ENCODE peak calls at places on chromosomes 12 and 14, in four cellular contexts. E, T, F and R are unnamed samples. For H3K4me1 and H3K27me3, the result is how much of the 10 kb centered on the place peaks cover.

GRCh38 chr14:89000007-89000942 is 175.8 kb downstream of the TTC8 start:
- DNase-seq in F (no peak), T (peak), E (peak), R (peak)

GRCh38 chr12:8951744-8952143 is 2.3 kb upstream of the M6PR start:
- DNase-seq in E (no peak), T (no peak), F (no peak), R (no peak)

GRCh38 chr12:50764861-50765324 is 992 bp downstream of the ATF1 start:
- DNase-seq in E (no peak), T (peak), F (no peak), R (peak)

GRCh38 chr12:50062733-50063452 is 5.5 kb downstream of the ASIC1 start:
- DNase-seq in F (no peak), T (peak), E (no peak), R (no peak)

GRCh38 chr14:58362798-58363412 is 32.8 kb upstream of the TOMM20L start:
- DNase-seq in F (no peak), T (peak), E (no peak), R (peak)

GRCh38 chr14:41859336-41859735 is 252.7 kb downstream of the LRFN5 start:
- DNase-seq in F (no peak), T (peak), E (no peak), R (no peak)

GRCh38 chr14:36852853-36853634 is 191.4 kb downstream of the PAX9 start:
- DNase-seq in F (no peak), E (no peak), T (no peak), R (no peak)

GRCh38 chr14:44149597-44149996 is 357.5 kb downstream of the FSCB start:
- DNase-seq in T (no peak), E (peak), F (peak), R (peak)

GRCh38 chr14:20494935-20495766 is 10.2 kb upstream of the RNASE10 start:
- DNase-seq in T (peak), F (no peak), E (peak), R (peak)

GRCh38 chr12:113464852-113465719 is 6.6 kb downstream of the LHX5 start:
- DNase-seq in T (no peak), E (peak), F (peak), R (no peak)

GRCh38 chr12:123990512-123990911 is 17.5 kb downstream of the ZNF664 start:
- DNase-seq in E (no peak), T (peak), F (no peak), R (peak)

GRCh38 chr12:109715310-109716091 is 1.9 kb downstream of the FAM222A start:
- DNase-seq in T (no peak), E (no peak), F (peak), R (no peak)

GRCh38 chr14:79369359-79370332 is 841.7 kb downstream of the DIO2 start:
- DNase-seq in T (peak), F (no peak), E (no peak), R (no peak)

GRCh38 chr12:67927815-67928214 is 61.4 kb upstream of the IFNG-AS1 start:
- DNase-seq in F (no peak), T (no peak), E (no peak), R (no peak)

GRCh38 chr14:26427059-26427458 is 170.8 kb downstream of the NOVA1 start:
- DNase-seq in T (no peak), E (no peak), F (no peak), R (peak)

DNA sequence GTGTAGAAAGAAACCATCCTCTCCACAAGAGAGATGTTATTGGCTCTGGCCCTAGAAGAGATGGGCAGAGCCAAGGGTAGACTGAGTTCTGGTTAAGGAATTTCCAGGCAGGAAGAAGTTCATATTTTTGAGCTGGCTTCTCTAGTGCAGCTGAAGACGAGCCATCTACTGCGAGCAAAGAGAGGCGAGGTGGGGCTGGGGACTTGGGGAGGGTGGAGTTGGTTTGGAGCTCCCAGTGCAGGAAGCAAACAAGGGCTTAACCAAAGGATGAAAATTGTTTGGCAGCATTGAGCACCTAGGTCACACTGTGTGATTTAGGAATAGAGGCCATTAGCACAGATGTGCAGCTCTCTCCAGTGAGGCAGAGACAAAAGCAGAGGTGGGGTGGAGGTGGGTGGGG is 239.5 kb downstream of the ZFP36L1 start:
- DNase-seq in F (peak), E (peak), T (no peak), R (no peak)
- H3K4me1 ChIP-seq in F (under half), E (under half), T (under half), R (under half)

DNA sequence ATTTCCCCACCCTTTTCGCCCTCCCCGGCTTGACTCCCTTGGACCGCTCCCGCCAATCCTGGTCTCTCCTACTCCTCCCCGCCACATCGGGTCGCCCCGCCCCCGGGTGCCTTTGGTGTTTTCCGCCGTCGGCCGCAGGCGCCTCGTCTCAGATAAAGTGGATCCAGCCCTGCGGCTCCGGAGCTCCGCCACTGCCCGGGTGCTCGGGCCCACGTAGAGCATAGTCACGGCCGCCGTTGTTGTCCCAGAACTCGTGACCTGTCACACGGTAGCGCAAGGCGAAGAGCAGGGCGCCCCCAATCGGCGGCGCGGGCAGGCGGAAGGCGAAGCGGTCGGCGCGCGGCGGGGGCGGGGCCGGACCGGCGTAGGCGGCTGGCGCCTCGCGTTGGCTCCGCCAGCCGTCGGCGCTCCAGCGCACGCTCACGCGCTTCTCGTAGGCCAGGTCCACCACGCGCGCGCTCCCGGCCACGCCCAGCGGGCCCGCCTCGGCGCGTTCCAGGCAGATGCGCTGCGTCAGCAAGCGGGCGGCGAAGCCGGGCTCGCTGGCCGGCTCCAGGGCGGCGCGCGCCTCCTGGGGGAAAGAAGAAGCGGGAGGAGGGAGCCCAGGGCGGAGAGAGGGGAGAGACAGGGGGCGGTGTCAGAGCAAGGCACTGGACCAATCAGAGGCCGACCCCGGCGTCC is 1.2 kb downstream of the PPP1R3E start:
- DNase-seq in T (peak), F (peak), E (peak), R (peak)
- H2BK15ac ChIP-seq in T (no peak), F (no peak), E (no peak), R (no peak)

GRCh38 chr12:47991106-47991550 is 13.1 kb downstream of the COL2A1 start:
- DNase-seq in E (no peak), T (no peak), F (no peak), R (no peak)

GRCh38 chr12:47991592-47991991 is 12.7 kb downstream of the COL2A1 start:
- DNase-seq in T (no peak), E (no peak), F (no peak), R (no peak)

GRCh38 chr12:47992776-47993175 is 11.5 kb downstream of the COL2A1 start:
- DNase-seq in F (no peak), T (no peak), E (no peak), R (no peak)

GRCh38 chr12:47995976-47996375 is 8.3 kb downstream of the COL2A1 start:
- DNase-seq in F (no peak), T (peak), E (no peak), R (no peak)

GRCh38 chr12:47993491-47993890 is 10.8 kb downstream of the COL2A1 start:
- DNase-seq in F (no peak), T (no peak), E (no peak), R (no peak)
- H3K27me3 ChIP-seq in F (under half), T (half or more), E (under half), R (under half)

DNA sequence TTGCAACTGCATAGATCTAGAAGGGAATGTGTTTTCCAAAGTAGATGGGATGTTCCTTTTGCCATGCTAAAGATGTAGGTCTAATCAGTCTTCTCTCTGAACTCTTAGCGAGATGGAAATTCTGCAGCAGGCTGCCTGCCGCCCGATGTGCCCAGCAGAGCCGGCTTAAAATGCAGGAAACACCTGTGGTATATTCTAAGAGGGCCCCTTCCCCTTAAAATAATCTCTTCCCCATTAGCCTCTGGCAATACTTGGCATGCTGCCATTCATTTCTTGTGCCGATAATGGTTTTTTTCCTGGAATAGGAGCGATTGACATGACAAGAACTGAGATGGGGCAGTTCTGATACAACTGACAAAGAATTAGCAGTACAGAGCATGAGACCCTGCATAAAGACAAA is 29.9 kb upstream of the NTF3 start:
- DNase-seq in T (no peak), F (no peak), E (no peak), R (no peak)
- H3K4me1 ChIP-seq in T (under half), F (under half), E (under half), R (under half)

DNA sequence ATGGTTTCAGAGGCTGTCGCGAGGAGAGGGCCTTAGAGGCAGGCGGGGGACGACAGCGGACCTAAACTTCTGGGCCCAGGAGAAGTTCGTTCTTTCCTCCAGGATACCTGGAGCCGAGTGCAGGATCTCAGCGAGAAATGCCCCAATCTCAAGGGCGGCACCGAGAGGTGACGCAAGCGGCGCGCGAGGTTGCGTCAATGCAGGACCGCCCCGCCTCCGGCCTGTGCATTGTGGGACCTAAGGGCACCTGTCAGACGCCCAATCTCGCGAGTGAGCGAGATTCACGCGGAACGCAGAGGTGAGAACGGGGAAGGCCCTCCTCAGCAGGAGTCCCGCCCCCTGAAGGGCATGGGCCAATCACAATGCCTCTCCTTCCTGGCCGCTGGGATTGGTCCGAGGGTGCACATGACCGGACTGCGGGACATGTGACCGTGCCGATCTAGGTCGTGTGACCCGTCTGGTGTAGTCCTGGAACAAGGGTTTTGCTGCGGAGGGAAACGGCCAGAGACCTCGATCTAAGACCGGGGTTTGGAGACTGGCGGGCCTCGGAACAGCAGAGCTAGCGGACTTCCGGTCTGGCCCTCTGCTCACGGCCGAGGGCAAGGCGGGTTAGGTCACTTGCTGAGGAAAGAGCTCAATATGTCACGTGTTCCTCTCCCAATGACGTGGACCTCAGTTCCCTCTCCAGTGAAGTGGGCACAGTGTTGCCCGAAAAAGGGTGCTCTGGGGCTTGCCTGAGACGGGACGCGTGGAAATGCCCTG is 16.3 kb upstream of the DYNC1H1 start:
- DNase-seq in E (peak), F (peak), T (peak), R (peak)
- H2BK15ac ChIP-seq in E (no peak), F (peak), T (no peak), R (no peak)

DNA sequence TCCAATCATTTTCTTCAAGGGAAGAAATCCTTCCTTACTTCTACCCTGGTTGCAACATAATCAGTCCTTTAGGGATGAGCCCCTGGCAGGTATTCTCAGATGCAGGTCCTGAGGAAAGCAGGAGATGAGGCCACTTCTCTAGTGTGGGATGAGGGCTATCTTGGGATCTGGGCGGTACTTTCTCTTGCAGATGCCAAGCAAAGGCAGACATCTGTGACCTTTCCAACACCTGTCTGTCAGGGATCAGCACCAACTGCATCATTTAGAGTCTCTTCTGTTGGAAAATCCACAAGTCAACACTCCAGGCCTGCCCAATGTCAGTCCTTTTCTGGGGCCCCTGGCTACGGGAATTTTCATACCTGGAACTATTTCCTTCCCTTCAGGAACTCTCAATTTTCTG is 129.2 kb downstream of the SLC8A3 start:
- DNase-seq in E (no peak), F (no peak), T (no peak), R (no peak)
- H3K27me3 ChIP-seq in E (under half), F (under half), T (under half), R (under half)

GRCh38 chr14:95495538-95496025 is 20.9 kb downstream of the SYNE3 start:
- DNase-seq in F (no peak), T (no peak), E (no peak), R (no peak)

GRCh38 chr14:95493976-95494375 is 22.5 kb downstream of the SYNE3 start:
- DNase-seq in E (no peak), T (no peak), F (no peak), R (no peak)

GRCh38 chr14:95496111-95496681 is 20.3 kb downstream of the SYNE3 start:
- DNase-seq in T (no peak), F (no peak), E (no peak), R (peak)

GRCh38 chr14:95494456-95494855 is 22.0 kb downstream of the SYNE3 start:
- DNase-seq in T (no peak), F (no peak), E (no peak), R (no peak)

DNA sequence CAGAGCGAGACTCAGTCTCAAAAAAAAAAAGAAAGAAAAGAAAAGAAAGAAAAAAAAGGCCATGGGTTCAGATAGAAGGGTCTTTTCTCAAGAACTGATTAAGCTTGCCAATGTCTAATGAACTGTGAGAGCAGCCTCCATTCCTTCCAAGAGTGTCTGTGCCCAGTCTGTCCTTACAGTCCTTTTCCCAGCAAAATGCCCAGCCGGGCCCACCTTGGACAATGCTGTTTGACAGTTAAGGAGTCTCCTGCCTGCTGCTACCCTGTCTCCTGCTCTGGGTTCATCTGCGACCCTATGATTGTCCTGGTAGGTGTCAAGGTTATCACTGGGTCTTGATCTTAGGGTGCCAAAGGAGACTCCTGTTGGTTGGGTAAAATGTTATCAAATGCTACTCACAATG is 21.4 kb downstream of the SYNE3 start:
- DNase-seq in T (no peak), F (no peak), E (no peak), R (no peak)
- H3K4me1 ChIP-seq in T (under half), F (under half), E (under half), R (under half)